ENCODE peak calls at places on chromosomes 3 and 15, in eight cellular contexts. P, O, E, X, G, W, H and S are unnamed samples.

GRCh38 chr15:36392666-36393266 is 186.7 kb upstream of the CDIN1 start:
- DNase-seq in G (no peak), O (peak), X (no peak), W (peak), E (no peak), H (no peak), P (no peak), S (no peak)

GRCh38 chr15:48823237-48823636 is 12.4 kb upstream of the CEP152 start:
- DNase-seq in W (no peak), E (no peak), O (no peak), H (peak), G (no peak), P (no peak), X (no peak), S (no peak)

GRCh38 chr3:178195824-178196223 is 340.4 kb upstream of the KCNMB2 start:
- DNase-seq in H (peak), G (no peak), O (peak), X (no peak), P (no peak), W (no peak), E (no peak), S (no peak)

GRCh38 chr3:193830791-193831191 is 237.8 kb downstream of the OPA1 start:
- DNase-seq in O (peak), W (peak), H (no peak), E (no peak), G (no peak), X (peak), P (peak), S (no peak)

GRCh38 chr3:135271562-135272290 is 476.7 kb downstream of the EPHB1 start:
- DNase-seq in P (no peak), O (no peak), W (no peak), H (no peak), E (peak), G (no peak), X (no peak), S (no peak)

GRCh38 chr3:177855021-177855420 is 657.7 kb upstream of the TBL1XR1 start:
- DNase-seq in X (no peak), H (no peak), P (no peak), E (no peak), O (no peak), W (no peak), G (no peak), S (no peak)

GRCh38 chr3:195196266-195196665 is 74.7 kb downstream of the XXYLT1 start:
- DNase-seq in W (no peak), X (no peak), E (no peak), O (peak), P (no peak), G (peak), H (peak), S (no peak)

GRCh38 chr3:112847692-112848091 is 1.0 kb upstream of the CD200R1L start:
- DNase-seq in O (no peak), W (no peak), H (no peak), X (no peak), G (no peak), E (no peak), P (peak), S (no peak)

GRCh38 chr3:30180305-30181275 is 425.8 kb upstream of the TGFBR2 start:
- DNase-seq in P (no peak), G (no peak), H (no peak), O (peak), W (no peak), E (no peak), X (no peak), S (no peak)

GRCh38 chr15:94234300-94234699 is 2.9 kb downstream of the MCTP2 start:
- DNase-seq in H (no peak), O (no peak), P (no peak), W (no peak), E (no peak), X (no peak), G (no peak), S (peak)
- H3K27ac ChIP-seq in H (no peak), O (no peak), P (no peak), W (no peak), E (peak), X (peak), G (no peak), S (peak)

DNA sequence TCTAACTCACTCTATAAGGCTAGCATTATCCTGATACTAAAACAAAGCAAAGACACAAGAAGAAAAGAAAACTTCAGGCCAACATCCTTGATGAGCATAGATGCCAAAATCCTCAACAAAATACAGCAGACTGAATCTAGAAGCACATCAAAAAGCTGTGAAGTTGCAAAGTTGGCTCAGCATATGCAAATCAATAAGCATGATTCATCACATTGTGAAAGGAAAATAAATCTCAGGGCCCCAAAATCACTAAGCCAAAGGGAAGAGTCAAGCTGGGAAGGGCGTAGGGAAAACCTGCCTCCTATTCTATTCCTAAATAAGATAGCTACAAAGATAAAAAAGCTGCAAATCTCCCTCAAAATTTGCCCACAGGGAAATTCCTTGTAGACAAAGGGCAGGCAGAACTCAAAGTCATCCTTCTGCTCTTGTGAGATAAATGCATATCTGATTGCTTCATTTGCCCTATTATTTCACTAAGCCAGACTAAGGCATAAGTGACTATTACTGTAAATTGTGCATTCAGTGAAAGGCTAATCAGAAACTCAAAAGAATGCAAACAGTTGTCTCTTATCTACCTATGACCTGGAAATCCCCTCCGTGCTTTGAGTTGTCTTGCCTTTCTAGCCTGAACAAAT is 30.4 kb upstream of the CCNL1 start:
- DNase-seq in H (no peak), E (no peak), G (no peak), W (peak), P (no peak), O (no peak), X (no peak), S (no peak)
- H3K4me3 ChIP-seq in H (no peak), E (no peak), G (no peak), W (no peak), P (no peak), O (no peak), X (no peak), S (no peak)

GRCh38 chr3:32960404-32961160 is 9.1 kb downstream of the CCR4 start:
- DNase-seq in O (no peak), W (no peak), H (no peak), G (no peak), P (no peak), E (no peak), X (no peak), S (no peak)
- H3K27ac ChIP-seq in O (no peak), W (no peak), H (no peak), G (no peak), P (no peak), E (no peak), X (no peak), S (no peak)

GRCh38 chr15:66251790-66252355 is 1.7 kb downstream of the MEGF11 start:
- DNase-seq in H (no peak), P (no peak), W (no peak), E (no peak), X (no peak), O (no peak), G (no peak), S (no peak)
- H3K4me3 ChIP-seq in H (no peak), P (no peak), W (no peak), E (no peak), X (no peak), O (no peak), G (peak), S (no peak)

DNA sequence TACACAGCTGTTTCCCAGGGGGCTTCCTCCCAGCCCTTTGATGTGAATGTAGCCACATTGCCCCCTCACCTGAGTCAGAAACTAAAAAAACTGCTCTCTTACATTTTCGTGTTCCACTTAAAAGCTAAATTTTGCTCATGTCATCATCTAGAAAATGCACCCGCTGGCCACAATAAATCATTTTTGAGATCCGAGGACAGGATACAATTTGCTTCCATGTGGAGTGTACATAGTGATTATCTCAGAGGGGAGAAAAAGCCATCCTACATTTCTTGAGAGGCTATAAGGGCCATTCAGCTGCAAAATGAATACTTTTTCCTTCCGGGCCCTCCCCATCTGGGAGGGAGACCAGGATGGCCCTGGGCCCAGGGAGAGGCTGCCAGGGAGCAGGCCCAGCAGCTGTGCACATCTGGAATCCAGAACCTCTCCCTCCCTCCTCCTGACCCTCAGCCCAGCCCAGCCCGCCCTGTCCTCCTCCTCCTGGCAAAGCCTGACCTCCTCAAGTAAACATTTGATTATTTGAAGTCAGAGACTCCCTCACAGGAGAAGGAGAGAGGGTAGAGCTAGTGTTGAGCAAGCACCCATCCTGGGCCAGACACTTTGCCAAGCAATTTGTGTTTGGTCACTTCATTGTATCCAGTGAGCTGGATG is 59.1 kb downstream of the CORO2B start:
- DNase-seq in O (no peak), X (no peak), E (peak), G (peak), P (no peak), W (no peak), H (no peak), S (no peak)
- H3K27ac ChIP-seq in O (no peak), X (no peak), E (no peak), G (peak), P (no peak), W (no peak), H (no peak), S (no peak)